ENCODE peak calls at places on chromosome 13, in nine cellular contexts. Y is activated CD4-positive, alpha-beta T cell treated with anti-CD3 and anti-CD28 coated beads, Interleukin-2, amount 50 U/mL, for 1 hour; Q is foreskin fibroblast; X is activated T-cell treated with anti-CD3 and anti-CD28 coated beads, Interleukin-2, amount 50 U/mL, for 72 hours; W is type B pancreatic cell; F is NCI-H1930; B is GM23338; I is thoracic aorta; V is heart right ventricle. Z is an unnamed sample.

GRCh38 chr13:100652510-100652909 is 22.1 kb downstream of the TMTC4 start:
- DNase-seq in Y (no peak), Q (no peak), X (no peak), W (no peak), F (no peak), B (no peak), I (no peak), V (no peak), Z (no peak)

GRCh38 chr13:107476068-107476467 is 739.3 kb downstream of the LIG4 start:
- DNase-seq in Y (no peak), Q (no peak), X (no peak), W (no peak), F (no peak), B (no peak), I (no peak), V (no peak), Z (no peak)

GRCh38 chr13:112348642-112349345 is 27.4 kb upstream of the SPACA7 start:
- DNase-seq in Y (no peak), Q (no peak), X (no peak), W (no peak), F (no peak), B (no peak), I (no peak), V (no peak), Z (no peak)

GRCh38 chr13:24264976-24265375 is 44.4 kb upstream of the C1QTNF9 start:
- DNase-seq in Y (peak), Q (no peak), X (peak), W (no peak), F (no peak), B (no peak), I (no peak), V (no peak), Z (no peak)

GRCh38 chr13:113272791-113273190 is 24.2 kb upstream of the LAMP1 start:
- DNase-seq in Y (no peak), Q (no peak), X (no peak), W (no peak), F (no peak), B (no peak), I (no peak), V (no peak), Z (no peak)

GRCh38 chr13:42615691-42616090 is 41.7 kb downstream of the TNFSF11 start:
- DNase-seq in Y (no peak), Q (peak), X (no peak), W (no peak), F (no peak), B (no peak), I (no peak), V (no peak), Z (no peak)

GRCh38 chr13:72565893-72566292 is 161.5 kb downstream of the MZT1 start:
- DNase-seq in Y (no peak), Q (no peak), X (no peak), W (no peak), F (peak), B (peak), I (no peak), V (no peak), Z (peak)

GRCh38 chr13:28685892-28686291 is 27.0 kb downstream of the POMP start:
- DNase-seq in Y (no peak), Q (no peak), X (no peak), W (no peak), F (no peak), B (no peak), I (no peak), V (no peak), Z (no peak)

GRCh38 chr13:35781044-35781443 is 304.6 kb upstream of the MAB21L1 start:
- DNase-seq in Y (no peak), Q (no peak), X (no peak), W (no peak), F (no peak), B (no peak), I (no peak), V (no peak), Z (no peak)

GRCh38 chr13:87666826-87667225 is 4.3 kb upstream of the SLITRK5 start:
- DNase-seq in Y (no peak), Q (no peak), X (no peak), W (no peak), F (no peak), B (no peak), I (no peak), V (no peak), Z (no peak)

GRCh38 chr13:71067164-71067815 is 799.7 kb downstream of the DACH1 start:
- DNase-seq in Y (no peak), Q (no peak), X (no peak), W (no peak), F (no peak), B (peak), I (no peak), V (no peak), Z (peak)

GRCh38 chr13:48559638-48560320 is 26.9 kb upstream of the RCBTB2 start:
- DNase-seq in Y (no peak), Q (peak), X (no peak), W (no peak), F (no peak), B (no peak), I (no peak), V (no peak), Z (no peak)

GRCh38 chr13:105847532-105848295 is 687.7 kb downstream of the EFNB2 start:
- DNase-seq in Y (no peak), Q (no peak), X (no peak), W (no peak), F (peak), B (no peak), I (no peak), V (no peak), Z (no peak)

GRCh38 chr13:111866731-111867245 is 200.2 kb upstream of the SOX1 start:
- DNase-seq in Y (no peak), Q (no peak), X (no peak), W (peak), F (no peak), B (no peak), I (no peak), V (no peak), Z (no peak)

GRCh38 chr13:67803118-67803517 is 573.0 kb upstream of the PCDH9 start:
- DNase-seq in Y (no peak), Q (no peak), X (no peak), W (no peak), F (no peak), B (no peak), I (no peak), V (no peak), Z (no peak)

GRCh38 chr13:31437975-31438374 is 238.2 kb downstream of the B3GLCT start:
- DNase-seq in Y (no peak), Q (no peak), X (no peak), W (no peak), F (no peak), B (no peak), I (no peak), V (no peak), Z (no peak)

GRCh38 chr13:66844933-66845332 is 385.2 kb downstream of the PCDH9 start:
- DNase-seq in Y (no peak), Q (no peak), X (no peak), W (no peak), F (no peak), B (no peak), I (no peak), V (no peak), Z (no peak)

GRCh38 chr13:109330941-109331340 is 455.4 kb downstream of the IRS2 start:
- DNase-seq in Y (no peak), Q (peak), X (no peak), W (no peak), F (no peak), B (no peak), I (no peak), V (no peak), Z (no peak)

GRCh38 chr13:95660981-95661581 is 15.9 kb upstream of the DNAJC3 start:
- DNase-seq in Y (no peak), Q (peak), X (peak), W (no peak), F (no peak), B (peak), I (no peak), V (no peak), Z (peak)

GRCh38 chr13:108426893-108427292 is 157.4 kb downstream of the TNFSF13B start:
- DNase-seq in Y (no peak), Q (no peak), X (no peak), W (no peak), F (no peak), B (peak), I (no peak), V (no peak), Z (no peak)